ENCODE peak calls at places on chromosomes 16 and 17, in eight cellular contexts. G, Y, U, K, I, Z, B and M are unnamed samples.

GRCh38 chr16:80265624-80266306 is 275.0 kb upstream of the DYNLRB2 start:
- DNase-seq in U (no peak), G (no peak), B (no peak), Z (no peak), I (no peak), Y (no peak), K (no peak), M (no peak)

GRCh38 chr16:3022208-3022696 is 1.5 kb downstream of the HCFC1R1 start:
- DNase-seq in Y (peak), U (peak), B (peak), I (peak), G (peak), K (peak), Z (peak), M (no peak)

GRCh38 chr16:76265434-76266045 is 11.7 kb upstream of the CNTNAP4 start:
- DNase-seq in Y (no peak), Z (no peak), B (no peak), K (no peak), G (peak), U (no peak), I (no peak), M (no peak)

GRCh38 chr17:17300624-17301568 is 2.3 kb upstream of the NT5M start:
- DNase-seq in I (peak), K (peak), Y (no peak), B (peak), Z (peak), G (peak), U (peak), M (peak)

GRCh38 chr17:76458580-76459490 is 5.9 kb upstream of the UBE2O start:
- DNase-seq in G (peak), I (peak), Y (no peak), Z (peak), U (peak), B (no peak), K (peak), M (no peak)

GRCh38 chr17:4859816-4860625 is 26.9 kb downstream of the MINK1 start:
- DNase-seq in U (no peak), B (no peak), Z (no peak), I (no peak), G (no peak), K (no peak), Y (no peak), M (no peak)

GRCh38 chr16:11389631-11390565 is 44.6 kb downstream of the RMI2 start:
- DNase-seq in U (peak), Z (no peak), K (peak), B (no peak), G (no peak), I (no peak), Y (no peak), M (peak)

GRCh38 chr17:58019521-58019920 is 12.5 kb upstream of the SRSF1 start:
- DNase-seq in G (no peak), Z (no peak), Y (no peak), I (no peak), U (no peak), B (no peak), K (no peak), M (no peak)

GRCh38 chr17:66711936-66712335 is 123.0 kb upstream of the CACNG5 start:
- DNase-seq in G (peak), B (no peak), Y (no peak), K (no peak), Z (peak), I (no peak), U (no peak), M (no peak)

GRCh38 chr16:31486036-31486435 is 3.1 kb downstream of the SLC5A2 start:
- DNase-seq in B (no peak), K (no peak), I (no peak), G (no peak), Z (no peak), Y (no peak), U (no peak), M (no peak)

GRCh38 chr17:62780273-62780672 is 27.8 kb downstream of the MARCHF10 start:
- DNase-seq in I (peak), G (peak), B (no peak), Z (no peak), K (peak), U (peak), Y (no peak), M (no peak)

GRCh38 chr17:44941712-44942331 is 5.8 kb downstream of the KIF18B start:
- DNase-seq in Z (no peak), I (no peak), G (no peak), B (no peak), U (no peak), K (peak), Y (no peak), M (no peak)

GRCh38 chr17:44940768-44941167 is 6.8 kb downstream of the KIF18B start:
- DNase-seq in Z (no peak), I (no peak), B (no peak), G (no peak), K (no peak), Y (no peak), U (no peak), M (no peak)

GRCh38 chr17:44942456-44942855 is 5.1 kb downstream of the KIF18B start:
- DNase-seq in Y (no peak), I (no peak), K (peak), G (no peak), Z (no peak), U (no peak), B (no peak), M (no peak)

GRCh38 chr17:44935116-44935515 is 12.5 kb downstream of the KIF18B start:
- DNase-seq in I (no peak), K (peak), Y (no peak), B (no peak), U (no peak), G (no peak), Z (no peak), M (no peak)

DNA sequence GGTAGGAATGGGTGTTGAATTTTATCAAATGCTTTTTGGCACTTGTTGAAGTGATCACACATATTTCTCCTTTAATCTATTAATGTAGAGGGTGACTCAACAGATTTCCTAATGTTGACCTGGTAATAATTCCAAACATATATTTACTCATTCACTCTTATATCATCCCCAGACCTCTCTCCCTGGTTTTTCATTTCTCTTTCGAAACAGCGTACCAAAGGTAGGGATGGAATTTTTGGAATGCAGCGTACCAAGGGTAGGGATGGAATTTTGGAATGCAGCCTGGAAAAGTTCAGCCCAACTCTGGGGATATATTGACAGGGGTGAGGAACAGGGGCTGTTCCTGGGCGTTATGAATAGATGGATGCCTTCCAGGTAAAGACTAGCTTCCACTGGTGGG is 7.3 kb downstream of the KIF18B start:
- DNase-seq in B (no peak), Y (no peak), Z (peak), K (no peak), G (peak), U (no peak), I (no peak), M (no peak)
- H3K27ac ChIP-seq in B (no peak), Y (no peak), Z (peak), K (no peak), G (peak), U (no peak), I (no peak), M (no peak)

DNA sequence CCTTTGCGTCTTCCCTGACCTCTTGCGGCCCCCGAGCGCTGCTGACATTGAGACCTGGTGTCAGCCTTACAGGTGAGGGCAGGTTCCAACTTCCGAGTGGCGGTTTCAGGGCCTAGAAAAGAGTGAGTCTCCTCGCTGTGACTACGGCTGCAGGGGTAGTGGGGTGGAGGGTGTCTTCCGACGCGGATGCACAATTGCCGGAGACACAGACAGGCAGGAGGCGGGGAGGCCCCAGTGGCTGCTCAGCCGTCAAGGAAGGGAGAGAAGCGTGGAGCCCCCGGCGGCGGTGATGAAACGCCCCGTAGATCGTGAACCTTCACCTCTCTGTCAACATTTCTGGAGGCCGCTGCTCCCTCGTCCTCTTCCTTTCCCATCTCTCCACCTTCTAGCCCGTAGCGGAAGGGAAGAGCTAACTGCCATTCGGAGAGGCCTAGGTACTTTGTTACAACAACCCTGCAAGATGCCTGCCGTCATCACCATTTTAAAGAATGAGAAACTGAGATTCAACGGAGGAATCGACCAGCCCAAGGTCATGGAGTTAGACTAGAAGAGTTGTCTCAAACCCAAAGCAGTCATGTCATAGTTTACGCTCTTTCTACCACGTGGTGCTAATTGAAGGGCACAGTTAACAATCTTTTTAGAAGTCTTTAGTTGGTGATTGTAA is 485 bp downstream of the DNAJA3 start:
- DNase-seq in K (no peak), I (no peak), G (no peak), B (no peak), U (no peak), Z (no peak), Y (no peak), M (no peak)
- H3K27ac ChIP-seq in K (peak), I (peak), G (peak), B (peak), U (peak), Z (peak), Y (peak), M (peak)

DNA sequence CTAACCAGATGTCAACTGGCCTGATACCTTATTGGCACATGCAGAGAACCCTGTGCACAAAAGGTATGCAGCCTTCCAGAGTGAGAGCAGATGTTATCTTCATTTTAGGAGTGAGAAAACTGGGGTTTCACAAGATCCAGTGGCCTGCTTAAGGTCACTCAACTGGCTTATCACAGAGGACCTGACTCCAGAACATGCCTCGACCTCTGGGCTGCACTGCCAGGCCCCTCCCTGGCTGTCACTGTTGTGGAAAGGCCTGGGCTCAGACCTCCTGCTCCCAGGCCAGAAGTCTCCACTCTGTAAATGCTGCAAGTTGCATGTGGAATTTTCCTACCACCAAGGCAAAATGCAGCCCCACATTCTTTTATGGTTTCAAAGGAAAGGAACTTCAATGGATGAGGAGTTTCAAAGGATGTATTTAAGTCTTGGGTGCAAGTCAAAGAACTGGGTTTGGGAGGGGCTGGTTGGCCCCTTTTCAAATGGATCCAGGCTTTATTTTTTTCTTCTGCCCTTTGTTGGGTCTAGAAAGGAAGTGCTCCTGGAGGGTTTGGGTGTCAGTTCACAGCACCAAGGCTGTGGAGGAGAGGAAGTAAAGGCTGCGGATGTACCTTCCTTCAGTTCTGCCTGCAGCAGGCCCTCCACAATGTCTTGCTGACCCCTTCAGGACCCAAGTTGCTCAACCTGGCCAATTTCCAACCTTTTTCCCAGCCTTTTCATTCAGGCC is 30.4 kb upstream of the SMPD3 start:
- DNase-seq in G (no peak), Z (peak), U (no peak), B (no peak), K (no peak), Y (no peak), I (no peak), M (no peak)
- H3K27ac ChIP-seq in G (no peak), Z (peak), U (no peak), B (no peak), K (no peak), Y (no peak), I (no peak), M (no peak)

GRCh38 chr17:78879679-78880186 is 23.3 kb downstream of the CEP295NL start:
- DNase-seq in B (no peak), I (peak), G (peak), Y (no peak), K (no peak), U (peak), Z (no peak), M (peak)

GRCh38 chr17:78875738-78876597 is 27.0 kb downstream of the CEP295NL start:
- DNase-seq in Y (no peak), K (no peak), I (no peak), G (peak), Z (no peak), B (no peak), U (peak), M (no peak)

GRCh38 chr17:78875331-78875730 is 27.7 kb downstream of the CEP295NL start:
- DNase-seq in U (no peak), Z (no peak), G (no peak), I (no peak), Y (no peak), B (no peak), K (no peak), M (no peak)

GRCh38 chr17:78878871-78879270 is 24.1 kb downstream of the CEP295NL start:
- DNase-seq in G (no peak), Z (no peak), I (no peak), U (no peak), B (no peak), Y (no peak), K (no peak), M (no peak)

GRCh38 chr17:78878261-78878660 is 24.7 kb downstream of the CEP295NL start:
- DNase-seq in G (no peak), U (no peak), Z (no peak), I (no peak), B (no peak), Y (no peak), K (no peak), M (no peak)
- H3K27ac ChIP-seq in G (no peak), U (no peak), Z (no peak), I (peak), B (no peak), Y (no peak), K (no peak), M (no peak)

DNA sequence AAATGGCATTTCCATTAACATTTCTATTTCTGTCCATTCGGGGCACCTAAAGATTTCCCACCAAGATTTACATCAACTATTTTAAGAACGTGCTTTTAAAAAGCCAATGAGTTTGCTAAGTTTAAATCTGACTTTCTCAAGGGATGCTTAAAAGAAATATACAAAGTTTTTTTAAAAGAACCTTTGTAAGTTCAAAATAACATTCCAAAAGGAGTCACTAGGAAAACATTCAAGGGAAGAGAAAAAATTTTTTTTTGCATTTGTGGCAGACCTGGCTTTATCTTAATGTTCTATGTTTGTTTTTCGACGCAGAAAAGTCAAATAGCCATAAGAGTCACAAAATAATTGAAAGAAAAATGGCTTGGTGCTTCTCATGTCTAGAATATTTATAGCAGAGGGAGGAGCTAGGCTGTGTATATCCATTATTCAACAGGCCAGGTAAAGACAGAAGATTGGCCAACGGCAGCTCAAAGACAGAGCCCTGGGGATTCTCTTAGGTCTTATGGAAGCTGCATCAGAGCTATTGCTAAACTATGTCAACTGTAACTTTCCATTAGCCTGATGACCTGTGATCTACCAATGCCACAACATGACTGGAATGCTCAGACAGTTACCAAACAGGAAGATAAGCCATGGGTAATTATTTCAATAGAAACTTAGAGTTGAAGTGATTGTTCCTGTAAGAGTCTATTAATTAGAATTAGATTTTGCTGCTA is 37.8 kb upstream of the MYOCD start:
- DNase-seq in I (no peak), K (no peak), G (no peak), B (no peak), U (no peak), Z (no peak), Y (no peak), M (no peak)
- H3K27ac ChIP-seq in I (peak), K (no peak), G (no peak), B (no peak), U (no peak), Z (peak), Y (no peak), M (no peak)

DNA sequence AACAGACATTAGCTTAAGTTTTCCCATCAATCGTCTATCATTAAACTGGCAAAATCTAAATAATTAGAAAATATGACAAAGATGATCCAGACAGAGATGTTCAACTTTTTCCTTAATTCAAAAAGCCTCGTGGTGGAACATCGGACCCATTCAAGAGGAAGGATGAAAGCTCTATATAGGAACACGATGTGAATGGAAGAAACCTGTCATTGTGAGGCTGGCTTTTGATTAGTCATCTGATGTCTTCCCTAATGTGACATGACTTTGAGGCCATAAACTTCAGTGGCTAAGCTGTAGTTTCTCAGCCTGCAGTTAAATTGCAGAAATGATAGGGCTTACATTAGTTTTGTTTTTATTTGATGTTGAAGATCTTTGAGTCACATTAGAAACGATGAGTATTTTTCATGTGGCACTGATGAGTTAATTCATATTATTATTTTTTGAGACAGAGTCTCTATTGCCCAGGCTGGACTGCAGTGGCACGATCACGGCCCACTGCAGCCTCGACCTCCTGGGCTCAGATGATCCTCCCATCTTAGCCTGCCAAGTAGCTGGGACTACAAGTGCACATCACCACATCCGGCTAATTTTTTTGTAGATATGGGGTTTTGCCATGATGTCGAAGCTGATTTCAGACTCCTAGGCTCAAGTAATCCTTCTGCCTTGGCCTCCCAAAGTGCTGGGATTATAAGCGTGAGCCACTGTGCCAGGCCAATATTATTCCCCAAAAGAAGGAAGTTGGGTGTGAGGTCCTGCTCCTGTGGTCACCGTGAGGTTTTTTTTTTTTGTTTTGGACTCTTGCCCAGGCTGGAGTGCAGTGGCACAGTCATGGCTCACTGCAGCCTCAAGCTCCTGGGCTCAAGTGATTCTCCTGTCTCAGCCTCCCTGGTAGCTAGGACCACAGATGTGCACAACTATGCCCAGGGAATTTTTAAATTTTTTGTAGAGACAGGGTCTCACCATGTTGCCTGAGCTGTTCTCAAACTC is 1.3 kb downstream of the AMZ2 start:
- DNase-seq in U (no peak), I (no peak), K (no peak), Y (no peak), Z (no peak), B (no peak), G (no peak), M (peak)
- H3K27ac ChIP-seq in U (no peak), I (peak), K (no peak), Y (peak), Z (no peak), B (peak), G (peak), M (peak)

GRCh38 chr17:27984816-27985215 is 57.7 kb upstream of the NLK start:
- DNase-seq in B (no peak), K (no peak), Y (no peak), G (no peak), Z (no peak), U (no peak), I (peak), M (no peak)

GRCh38 chr17:27985306-27985705 is 57.2 kb upstream of the NLK start:
- DNase-seq in Z (no peak), U (peak), I (peak), G (no peak), K (no peak), B (no peak), Y (no peak), M (no peak)

GRCh38 chr17:27983853-27984252 is 58.6 kb upstream of the NLK start:
- DNase-seq in G (no peak), I (no peak), K (no peak), B (no peak), U (no peak), Y (no peak), Z (no peak), M (no peak)

GRCh38 chr17:27985736-27986394 is 56.6 kb upstream of the NLK start:
- DNase-seq in I (no peak), Y (no peak), U (no peak), B (no peak), K (no peak), G (no peak), Z (no peak), M (no peak)

DNA sequence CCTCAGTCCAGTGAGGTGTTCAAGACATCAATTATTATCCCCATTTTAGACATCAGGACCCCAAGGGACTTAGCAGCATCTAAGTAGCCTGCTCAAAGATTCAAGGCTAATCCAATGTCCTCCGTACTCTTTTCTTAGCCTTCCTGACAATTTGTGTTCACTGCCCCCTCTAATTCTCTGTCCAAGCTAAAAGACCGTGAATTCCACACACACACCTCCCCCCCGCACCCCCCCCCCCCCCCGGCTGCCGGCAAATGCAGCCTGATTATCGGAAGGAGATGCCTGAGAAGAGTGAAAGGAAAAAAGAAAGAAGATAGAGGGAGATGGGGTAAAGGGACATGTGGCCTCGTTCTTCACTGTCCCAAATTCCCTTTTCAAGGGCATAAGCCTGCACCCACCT is 58.1 kb upstream of the NLK start:
- DNase-seq in U (no peak), G (no peak), B (no peak), K (no peak), Z (no peak), Y (no peak), I (no peak), M (no peak)
- H3K27ac ChIP-seq in U (no peak), G (no peak), B (no peak), K (no peak), Z (no peak), Y (no peak), I (peak), M (no peak)

GRCh38 chr16:74564451-74564984 is 42.4 kb downstream of the GLG1 start:
- DNase-seq in Y (no peak), Z (no peak), U (no peak), I (no peak), K (no peak), G (no peak), B (no peak), M (no peak)
- H3K27ac ChIP-seq in Y (no peak), Z (no peak), U (no peak), I (no peak), K (no peak), G (no peak), B (no peak), M (no peak)